ENCODE peak calls at places on chromosomes 6 and 20, in four cellular contexts. One of them, this sample, is unnamed.

GRCh38 chr20:57108742-57109141 is 157.7 kb downstream of the BMP7 start:
- DNase-seq in GOT3: no peak
- DNase-seq in NCI-H146: no peak
- DNase-seq in CD8-positive, alpha-beta memory T cell: no peak
- DNase-seq in this sample: no peak

GRCh38 chr6:43851204-43851855 is 81.3 kb downstream of the VEGFA start:
- DNase-seq in CD8-positive, alpha-beta memory T cell: no peak
- DNase-seq in NCI-H146: no peak
- DNase-seq in GOT3: no peak
- DNase-seq in this sample: no peak

GRCh38 chr20:40471261-40471629 is 217.8 kb downstream of the MAFB start:
- DNase-seq in GOT3: no peak
- DNase-seq in CD8-positive, alpha-beta memory T cell: no peak
- DNase-seq in NCI-H146: no peak
- DNase-seq in this sample: no peak

GRCh38 chr6:36432151-36432633 is 10.5 kb downstream of the PXT1 start:
- DNase-seq in CD8-positive, alpha-beta memory T cell: no peak
- DNase-seq in NCI-H146: no peak
- DNase-seq in GOT3: no peak
- DNase-seq in this sample: no peak

GRCh38 chr20:6654490-6655247 is 112.8 kb upstream of the BMP2 start:
- DNase-seq in NCI-H146: no peak
- DNase-seq in GOT3: no peak
- DNase-seq in CD8-positive, alpha-beta memory T cell: no peak
- DNase-seq in this sample: no peak

GRCh38 chr6:144265390-144265789 is 19.7 kb upstream of the UTRN start:
- DNase-seq in GOT3: no peak
- DNase-seq in CD8-positive, alpha-beta memory T cell: no peak
- DNase-seq in NCI-H146: no peak
- DNase-seq in this sample: no peak

GRCh38 chr6:125439512-125439911 is 137.7 kb upstream of the HDDC2 start:
- DNase-seq in GOT3: no peak
- DNase-seq in CD8-positive, alpha-beta memory T cell: no peak
- DNase-seq in NCI-H146: no peak
- DNase-seq in this sample: no peak

GRCh38 chr6:51118754-51119153 is 300.1 kb downstream of the TFAP2B start:
- DNase-seq in NCI-H146: no peak
- DNase-seq in CD8-positive, alpha-beta memory T cell: no peak
- DNase-seq in GOT3: no peak
- DNase-seq in this sample: no peak

GRCh38 chr6:10621227-10621626 is 73.2 kb downstream of the C6orf52 start:
- DNase-seq in CD8-positive, alpha-beta memory T cell: no peak
- DNase-seq in GOT3: no peak
- DNase-seq in NCI-H146: peak
- DNase-seq in this sample: no peak

GRCh38 chr6:164163239-164163638 is 748.7 kb downstream of the QKI start:
- DNase-seq in NCI-H146: no peak
- DNase-seq in GOT3: no peak
- DNase-seq in CD8-positive, alpha-beta memory T cell: no peak
- DNase-seq in this sample: no peak

GRCh38 chr6:11363881-11364576 is 131.6 kb upstream of the NEDD9 start:
- DNase-seq in NCI-H146: no peak
- DNase-seq in CD8-positive, alpha-beta memory T cell: no peak
- DNase-seq in GOT3: no peak
- DNase-seq in this sample: no peak

GRCh38 chr6:114955363-114955762 is 612.5 kb upstream of the HS3ST5 start:
- DNase-seq in CD8-positive, alpha-beta memory T cell: no peak
- DNase-seq in GOT3: no peak
- DNase-seq in NCI-H146: no peak
- DNase-seq in this sample: no peak

GRCh38 chr6:158742988-158743651 is 76.0 kb downstream of the EZR start:
- DNase-seq in GOT3: no peak
- DNase-seq in NCI-H146: no peak
- DNase-seq in CD8-positive, alpha-beta memory T cell: no peak
- DNase-seq in this sample: no peak

GRCh38 chr20:50336631-50337030 is 146.0 kb downstream of the CEBPB start:
- DNase-seq in NCI-H146: no peak
- DNase-seq in CD8-positive, alpha-beta memory T cell: no peak
- DNase-seq in GOT3: no peak
- DNase-seq in this sample: no peak

GRCh38 chr6:73614802-73615201 is 39.0 kb downstream of the SLC17A5 start:
- DNase-seq in GOT3: no peak
- DNase-seq in CD8-positive, alpha-beta memory T cell: no peak
- DNase-seq in NCI-H146: no peak
- DNase-seq in this sample: no peak

GRCh38 chr20:32354592-32355416 is 3.3 kb upstream of the ASXL1 start:
- DNase-seq in NCI-H146: no peak
- DNase-seq in CD8-positive, alpha-beta memory T cell: no peak
- DNase-seq in GOT3: no peak
- DNase-seq in this sample: peak

GRCh38 chr6:134589512-134589911 is 271.6 kb upstream of the SGK1 start:
- DNase-seq in GOT3: peak
- DNase-seq in CD8-positive, alpha-beta memory T cell: no peak
- DNase-seq in NCI-H146: no peak
- DNase-seq in this sample: no peak

GRCh38 chr6:111609827-111610526 is 4.3 kb upstream of the TRAF3IP2 start:
- DNase-seq in CD8-positive, alpha-beta memory T cell: no peak
- DNase-seq in GOT3: no peak
- DNase-seq in NCI-H146: no peak
- DNase-seq in this sample: no peak

GRCh38 chr6:40754481-40755045 is 167.4 kb upstream of the LRFN2 start:
- DNase-seq in GOT3: no peak
- DNase-seq in NCI-H146: no peak
- DNase-seq in CD8-positive, alpha-beta memory T cell: no peak
- DNase-seq in this sample: no peak

GRCh38 chr6:3333263-3333662 is 74.5 kb downstream of the PSMG4 start:
- DNase-seq in CD8-positive, alpha-beta memory T cell: no peak
- DNase-seq in GOT3: no peak
- DNase-seq in NCI-H146: no peak
- DNase-seq in this sample: no peak

GRCh38 chr6:26595669-26596269 is 984 bp upstream of the ABT1 start:
- DNase-seq in CD8-positive, alpha-beta memory T cell: peak
- DNase-seq in GOT3: peak
- DNase-seq in NCI-H146: peak
- DNase-seq in this sample: peak

GRCh38 chr6:30447237-30447636 is 42.1 kb upstream of the HLA-E start:
- DNase-seq in GOT3: no peak
- DNase-seq in CD8-positive, alpha-beta memory T cell: no peak
- DNase-seq in NCI-H146: no peak
- DNase-seq in this sample: no peak